ENCODE peak calls at places on chromosome 21, in four cellular contexts. T is T-cell; O is activated CD4-positive, alpha-beta T cell treated with anti-CD3 and anti-CD28 coated beads, Interleukin-2, amount 50 U/mL, for 24 hours; E is stimulated activated CD8-positive, alpha-beta memory T cell treated with anti-CD3 and anti-CD28 coated beads, Interleukin-7, amount 100 ng/mL, for 1 hour. U is an unnamed sample.
A peak's percentile ranks its signal among the peaks of the same experiment; 100 is the strongest.

GRCh38 chr21:38958940-38959685 is 153.4 kb downstream of the ETS2 start:
- DNase-seq in T (no peak), O (no peak), E (no peak), U (no peak)

GRCh38 chr21:44364151-44365053 is 11.0 kb downstream of the TRPM2 start:
- DNase-seq in T (no peak), O (no peak), E (no peak), U (no peak)

GRCh38 chr21:31340942-31341487 is 3.0 kb downstream of the TIAM1 start:
- DNase-seq in T (no peak), O (no peak), E (no peak), U (no peak)

GRCh38 chr21:31132574-31133242 is 94.4 kb upstream of the KRTAP19-8 start:
- DNase-seq in T (peak; percentile 60), O (peak; percentile 65), E (peak; percentile 30), U (peak; percentile 64)

GRCh38 chr21:42172596-42173483 is 46.1 kb upstream of the ABCG1 start:
- DNase-seq in T (no peak), O (no peak), E (no peak), U (no peak)

GRCh38 chr21:42461185-42461520 is 34.9 kb downstream of the RSPH1 start:
- DNase-seq in T (no peak), O (no peak), E (no peak), U (no peak)

GRCh38 chr21:33302796-33303195 is 22.0 kb upstream of the IFNAR1 start:
- DNase-seq in T (no peak), O (no peak), E (no peak), U (no peak)

GRCh38 chr21:35191754-35192153 is 142.7 kb upstream of the RUNX1 start:
- DNase-seq in T (no peak), O (no peak), E (no peak), U (no peak)

GRCh38 chr21:28857720-28858119 is 135.0 kb downstream of the LTN1 start:
- DNase-seq in T (no peak), O (no peak), E (no peak), U (no peak)

GRCh38 chr21:14064296-14064645 is 146.5 kb downstream of the LIPI start:
- DNase-seq in T (no peak), O (no peak), E (no peak), U (no peak)

GRCh38 chr21:29205988-29206387 is 75.5 kb downstream of the MAP3K7CL start:
- DNase-seq in T (no peak), O (no peak), E (no peak), U (no peak)

GRCh38 chr21:41868062-41868710 is 11.0 kb downstream of the PRDM15 start:
- DNase-seq in T (no peak), O (no peak), E (no peak), U (no peak)